ENCODE peak calls at places on chromosomes 6 and 20, in five cellular contexts. H is mesenchymal stem cell, E is IMR-90, N is H9, Q is neuronal stem cell. Y is an unnamed sample.

GRCh38 chr6:88380083-88380482 is 213.9 kb upstream of the CNR1 start:
- DNase-seq in H (peak), E (peak), N (no peak), Q (no peak), Y (no peak)

GRCh38 chr6:30672445-30673253 is at the start of gene DHX16:
- DNase-seq in H (peak), E (peak), N (peak), Q (peak), Y (peak)

GRCh38 chr6:17622144-17622543 is 22.0 kb downstream of the FAM8A1 start:
- DNase-seq in H (no peak), E (no peak), N (no peak), Q (no peak), Y (no peak)

GRCh38 chr6:127397729-127398609 is 54.6 kb upstream of the ECHDC1 start:
- DNase-seq in H (no peak), E (no peak), N (no peak), Q (no peak), Y (peak)

GRCh38 chr6:24909281-24910216 is 26.2 kb downstream of the RIPOR2 start:
- DNase-seq in H (no peak), E (no peak), N (no peak), Q (no peak), Y (no peak)

GRCh38 chr6:136550045-136550329 is 235 bp downstream of the MAP7 start:
- DNase-seq in H (peak), E (no peak), N (no peak), Q (no peak), Y (no peak)

GRCh38 chr6:15662246-15663056 is at the start of gene DTNBP1:
- DNase-seq in H (peak), E (peak), N (peak), Q (peak), Y (peak)

GRCh38 chr20:58741384-58741783 is 48.8 kb downstream of the NPEPL1 start:
- DNase-seq in H (no peak), E (no peak), N (no peak), Q (no peak), Y (no peak)

GRCh38 chr6:3732345-3733141 is 19.0 kb downstream of the PXDC1 start:
- DNase-seq in H (peak), E (peak), N (peak), Q (peak), Y (peak)

GRCh38 chr20:10781526-10781925 is 107.7 kb upstream of the JAG1 start:
- DNase-seq in H (no peak), E (no peak), N (no peak), Q (no peak), Y (no peak)

GRCh38 chr20:60935971-60936370 is 316.1 kb upstream of the CDH4 start:
- DNase-seq in H (no peak), E (no peak), N (no peak), Q (no peak), Y (no peak)

GRCh38 chr6:104940238-104940880 is 16.5 kb upstream of the LIN28B start:
- DNase-seq in H (peak), E (no peak), N (peak), Q (no peak), Y (peak)

GRCh38 chr20:53480913-53481312 is 112.7 kb downstream of the ZNF217 start:
- DNase-seq in H (no peak), E (no peak), N (no peak), Q (no peak), Y (no peak)

GRCh38 chr6:41022294-41022693 is 16.7 kb downstream of the UNC5CL start:
- DNase-seq in H (no peak), E (no peak), N (no peak), Q (no peak), Y (peak)

GRCh38 chr6:26197736-26198625 is 110.8 kb downstream of the HFE start:
- DNase-seq in H (peak), E (peak), N (peak), Q (no peak), Y (no peak)

GRCh38 chr6:113901482-113901881 is 44.3 kb downstream of the MARCKS start:
- DNase-seq in H (no peak), E (peak), N (no peak), Q (no peak), Y (no peak)

GRCh38 chr6:41336824-41337223 is 1.4 kb downstream of the NCR2 start:
- DNase-seq in H (no peak), E (no peak), N (no peak), Q (no peak), Y (no peak)

GRCh38 chr20:58884966-58885365 is 32.5 kb downstream of the GNAS start:
- DNase-seq in H (no peak), E (no peak), N (no peak), Q (no peak), Y (no peak)

GRCh38 chr6:30884521-30885480 is 482 bp downstream of the DDR1 start:
- DNase-seq in H (peak), E (peak), N (peak), Q (peak), Y (peak)

GRCh38 chr20:62368629-62369507 is 1.8 kb upstream of the LAMA5 start:
- DNase-seq in H (peak), E (peak), N (peak), Q (peak), Y (peak)

GRCh38 chr6:126937426-126937825 is 181.0 kb upstream of the RSPO3 start:
- DNase-seq in H (no peak), E (no peak), N (no peak), Q (no peak), Y (no peak)

GRCh38 chr20:61387204-61387958 is 135.3 kb downstream of the CDH4 start:
- DNase-seq in H (peak), E (peak), N (peak), Q (no peak), Y (no peak)

GRCh38 chr6:41427642-41428401 is 92.4 kb downstream of the NCR2 start:
- DNase-seq in H (no peak), E (no peak), N (peak), Q (no peak), Y (peak)

GRCh38 chr6:149484733-149485700 is at the start of gene ZC3H12D:
- DNase-seq in H (peak), E (peak), N (peak), Q (no peak), Y (peak)

DNA sequence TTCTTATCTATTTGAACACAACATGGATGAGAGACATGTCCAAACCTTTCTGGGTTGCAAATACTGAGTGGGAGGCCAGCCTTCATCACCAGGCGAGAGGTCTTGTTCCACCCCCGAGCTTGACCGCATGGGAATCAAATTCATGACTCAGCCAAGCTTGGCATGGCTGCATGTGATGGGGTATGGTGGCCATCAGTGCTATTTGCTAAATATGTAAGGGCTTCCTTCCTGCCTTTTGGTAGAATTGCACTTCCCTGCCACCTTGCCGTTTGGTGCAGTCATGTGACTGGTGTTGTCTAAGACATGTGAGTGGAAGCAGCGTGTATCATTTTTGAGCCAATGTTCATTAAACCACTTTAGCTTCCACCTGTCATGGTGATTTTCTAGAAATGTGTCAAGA is 508.9 kb upstream of the SULF2 start:
- DNase-seq in H (no peak), E (peak), N (no peak), Q (no peak), Y (no peak)
- H3K4me2 ChIP-seq in H (no peak), E (no peak), N (no peak), Q (no peak), Y (no peak)

DNA sequence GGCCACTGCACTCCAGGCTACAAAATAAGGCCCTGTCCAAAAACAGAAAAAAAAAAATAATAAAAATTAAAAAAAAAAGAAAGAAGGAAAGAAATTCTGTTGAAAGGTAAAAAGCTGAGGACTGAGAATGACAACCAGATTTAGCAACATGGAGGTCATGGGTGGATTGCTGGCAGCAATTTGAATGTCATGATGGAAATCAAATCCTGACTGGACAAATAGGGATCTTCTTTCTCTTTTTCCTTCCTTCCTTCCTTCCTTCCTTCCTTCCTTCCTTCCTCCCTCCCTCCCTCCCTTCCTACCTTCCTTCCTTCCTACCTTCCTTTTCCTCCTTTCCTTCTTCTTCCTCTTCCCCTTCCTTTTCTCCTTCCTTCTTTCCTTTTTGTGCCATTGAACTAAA is 553.3 kb upstream of the FLRT3 start:
- DNase-seq in H (no peak), E (no peak), N (no peak), Q (no peak), Y (no peak)
- H4K91ac ChIP-seq in H (no peak), E (no peak), N (no peak), Q (no peak), Y (no peak)

GRCh38 chr20:33858666-33859065 is 47.5 kb downstream of the CHMP4B start:
- DNase-seq in H (no peak), E (no peak), N (no peak), Q (no peak), Y (no peak)
- H3K4me2 ChIP-seq in H (no peak), E (no peak), N (no peak), Q (no peak), Y (no peak)

DNA sequence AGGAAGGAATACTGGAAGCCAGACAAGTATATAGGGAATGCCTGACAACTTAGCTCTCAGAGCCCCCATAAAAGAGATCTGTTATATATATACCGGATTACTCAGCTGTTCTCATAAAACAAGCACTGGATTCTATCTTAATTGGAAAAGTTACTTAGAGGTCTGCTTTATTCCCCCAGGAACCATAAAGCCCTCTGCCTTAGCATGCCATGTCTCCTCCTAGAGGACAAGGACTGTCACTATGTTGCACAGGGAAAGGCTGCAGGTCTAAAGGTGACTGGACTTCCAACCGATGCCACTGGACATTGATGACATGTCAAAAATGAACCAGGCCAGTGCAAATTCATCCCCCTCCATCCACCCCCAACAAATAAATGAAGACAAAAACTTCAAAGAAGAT is 6.4 kb downstream of the EXOC2 start:
- DNase-seq in H (peak), E (no peak), N (no peak), Q (no peak), Y (no peak)
- H4K91ac ChIP-seq in H (no peak), E (no peak), N (no peak), Q (no peak), Y (no peak)

GRCh38 chr20:25059487-25059820 is 1.5 kb upstream of the ACSS1 start:
- DNase-seq in H (no peak), E (no peak), N (no peak), Q (no peak), Y (no peak)
- H3K4me2 ChIP-seq in H (no peak), E (no peak), N (no peak), Q (no peak), Y (no peak)